ENCODE peak calls at places on chromosomes 6 and 20, in eight cellular contexts. One of them, this sample, is unnamed.
A peak's percentile ranks its signal among the peaks of the same experiment; 100 is the strongest.

GRCh38 chr6:9484091-9484490 is 930.8 kb downstream of the TFAP2A start:
- DNase-seq in cardiac muscle cell: no peak
- DNase-seq in Right ventricle myocardium inferior: no peak
- DNase-seq in effector CD4-positive, alpha-beta T cell: no peak
- DNase-seq in SK-N-DZ: no peak
- DNase-seq in Caco-2: no peak
- DNase-seq in HCEC 1CT: peak; percentile 45
- DNase-seq in H9: no peak
- DNase-seq in this sample: no peak

GRCh38 chr6:36506617-36507016 is 40.7 kb downstream of the STK38 start:
- DNase-seq in cardiac muscle cell: no peak
- DNase-seq in Right ventricle myocardium inferior: no peak
- DNase-seq in effector CD4-positive, alpha-beta T cell: no peak
- DNase-seq in SK-N-DZ: no peak
- DNase-seq in Caco-2: no peak
- DNase-seq in HCEC 1CT: no peak
- DNase-seq in H9: no peak
- DNase-seq in this sample: no peak

GRCh38 chr6:44002071-44002590 is 125.1 kb downstream of the MRPL14 start:
- DNase-seq in cardiac muscle cell: peak; percentile 55
- DNase-seq in Right ventricle myocardium inferior: no peak
- DNase-seq in effector CD4-positive, alpha-beta T cell: no peak
- DNase-seq in SK-N-DZ: no peak
- DNase-seq in Caco-2: peak; percentile 76
- DNase-seq in HCEC 1CT: no peak
- DNase-seq in H9: peak; percentile 85
- DNase-seq in this sample: no peak

GRCh38 chr6:98949589-98949988 is 1.8 kb upstream of the FBXL4 start:
- DNase-seq in cardiac muscle cell: no peak
- DNase-seq in Right ventricle myocardium inferior: no peak
- DNase-seq in effector CD4-positive, alpha-beta T cell: no peak
- DNase-seq in SK-N-DZ: no peak
- DNase-seq in Caco-2: no peak
- DNase-seq in HCEC 1CT: no peak
- DNase-seq in H9: no peak
- DNase-seq in this sample: no peak

GRCh38 chr20:38872036-38872435 is 54.2 kb upstream of the FAM83D start:
- DNase-seq in cardiac muscle cell: no peak
- DNase-seq in Right ventricle myocardium inferior: no peak
- DNase-seq in effector CD4-positive, alpha-beta T cell: no peak
- DNase-seq in SK-N-DZ: no peak
- DNase-seq in Caco-2: no peak
- DNase-seq in HCEC 1CT: no peak
- DNase-seq in H9: no peak
- DNase-seq in this sample: no peak

GRCh38 chr20:18287546-18287914 is 797 bp upstream of the ZNF133 start:
- DNase-seq in cardiac muscle cell: no peak
- DNase-seq in Right ventricle myocardium inferior: no peak
- DNase-seq in effector CD4-positive, alpha-beta T cell: no peak
- DNase-seq in SK-N-DZ: no peak
- DNase-seq in Caco-2: no peak
- DNase-seq in HCEC 1CT: no peak
- DNase-seq in H9: no peak
- DNase-seq in this sample: peak; percentile 34

GRCh38 chr6:13534536-13534935 is 39.9 kb upstream of the SIRT5 start:
- DNase-seq in cardiac muscle cell: no peak
- DNase-seq in Right ventricle myocardium inferior: no peak
- DNase-seq in effector CD4-positive, alpha-beta T cell: no peak
- DNase-seq in SK-N-DZ: no peak
- DNase-seq in Caco-2: no peak
- DNase-seq in HCEC 1CT: no peak
- DNase-seq in H9: no peak
- DNase-seq in this sample: no peak

GRCh38 chr20:58998656-58999055 is 8.4 kb downstream of the CTSZ start:
- DNase-seq in cardiac muscle cell: no peak
- DNase-seq in Right ventricle myocardium inferior: no peak
- DNase-seq in effector CD4-positive, alpha-beta T cell: no peak
- DNase-seq in SK-N-DZ: no peak
- DNase-seq in Caco-2: no peak
- DNase-seq in HCEC 1CT: no peak
- DNase-seq in H9: no peak
- DNase-seq in this sample: no peak

GRCh38 chr20:34859826-34860545 is 12.7 kb downstream of the GGT7 start:
- DNase-seq in cardiac muscle cell: no peak
- DNase-seq in Right ventricle myocardium inferior: no peak
- DNase-seq in effector CD4-positive, alpha-beta T cell: no peak
- DNase-seq in SK-N-DZ: no peak
- DNase-seq in Caco-2: no peak
- DNase-seq in HCEC 1CT: no peak
- DNase-seq in H9: no peak
- DNase-seq in this sample: no peak

GRCh38 chr6:16540804-16541752 is 220.2 kb downstream of the ATXN1 start:
- DNase-seq in cardiac muscle cell: peak; percentile 14
- DNase-seq in Right ventricle myocardium inferior: no peak
- DNase-seq in effector CD4-positive, alpha-beta T cell: no peak
- DNase-seq in SK-N-DZ: no peak
- DNase-seq in Caco-2: peak; percentile 4
- DNase-seq in HCEC 1CT: no peak
- DNase-seq in H9: no peak
- DNase-seq in this sample: no peak